ENCODE peak calls at places on chromosomes 12 and 14, in six cellular contexts. Q is transverse colon, O is NCI-H345, Y is B cell, Z is posterior cingulate gyrus, I is Calu3. W is an unnamed sample.

GRCh38 chr14:64704743-64705405 is 650 bp downstream of the PLEKHG3 start:
- DNase-seq in Q (peak), O (no peak), Y (peak), Z (peak), I (no peak), W (no peak)

GRCh38 chr12:29152223-29152868 is 3.3 kb downstream of the FAR2 start:
- DNase-seq in Q (no peak), O (no peak), Y (no peak), Z (no peak), I (no peak), W (no peak)

GRCh38 chr12:21933656-21934055 is 7.6 kb downstream of the ABCC9 start:
- DNase-seq in Q (no peak), O (no peak), Y (no peak), Z (no peak), I (no peak), W (no peak)

GRCh38 chr14:41986726-41987125 is 380.1 kb downstream of the LRFN5 start:
- DNase-seq in Q (no peak), O (no peak), Y (no peak), Z (no peak), I (no peak), W (no peak)

GRCh38 chr12:130945793-130946492 is 7.8 kb upstream of the ADGRD1 start:
- DNase-seq in Q (no peak), O (no peak), Y (no peak), Z (no peak), I (no peak), W (peak)

GRCh38 chr12:96053476-96054261 is 18.3 kb upstream of the LTA4H start:
- DNase-seq in Q (no peak), O (no peak), Y (no peak), Z (no peak), I (no peak), W (no peak)

GRCh38 chr14:71856199-71856919 is 75.9 kb upstream of the RGS6 start:
- DNase-seq in Q (no peak), O (no peak), Y (peak), Z (no peak), I (no peak), W (no peak)

GRCh38 chr12:84484796-84485195 is 427.8 kb downstream of the SLC6A15 start:
- DNase-seq in Q (no peak), O (no peak), Y (no peak), Z (no peak), I (no peak), W (no peak)

GRCh38 chr12:84891106-84891838 is 21.3 kb downstream of the SLC6A15 start:
- DNase-seq in Q (no peak), O (no peak), Y (no peak), Z (no peak), I (no peak), W (no peak)

GRCh38 chr14:61889914-61890351 is 127.7 kb downstream of the SNAPC1 start:
- DNase-seq in Q (no peak), O (no peak), Y (peak), Z (no peak), I (no peak), W (no peak)

GRCh38 chr14:23613242-23614070 is 22.7 kb upstream of the DHRS2 start:
- DNase-seq in Q (no peak), O (no peak), Y (no peak), Z (no peak), I (no peak), W (peak)

GRCh38 chr12:128976120-128976519 is 122.8 kb downstream of the GLT1D1 start:
- DNase-seq in Q (peak), O (peak), Y (no peak), Z (no peak), I (no peak), W (peak)

GRCh38 chr12:112900298-112901145 is 6.2 kb upstream of the OAS1 start:
- DNase-seq in Q (peak), O (peak), Y (peak), Z (no peak), I (peak), W (peak)

GRCh38 chr12:52249041-52249461 is 16.0 kb downstream of the KRT7 start:
- DNase-seq in Q (no peak), O (no peak), Y (no peak), Z (peak), I (peak), W (peak)

GRCh38 chr14:34426313-34427295 is 35.4 kb downstream of the SPTSSA start:
- DNase-seq in Q (peak), O (no peak), Y (no peak), Z (no peak), I (no peak), W (peak)

GRCh38 chr14:92473947-92474535 is 39.5 kb upstream of the RIN3 start:
- DNase-seq in Q (no peak), O (no peak), Y (no peak), Z (no peak), I (no peak), W (no peak)

GRCh38 chr12:97404549-97404948 is 58.1 kb upstream of the RMST start:
- DNase-seq in Q (no peak), O (peak), Y (no peak), Z (peak), I (peak), W (peak)

GRCh38 chr14:36625014-36625413 is 36.6 kb upstream of the PAX9 start:
- DNase-seq in Q (no peak), O (no peak), Y (no peak), Z (no peak), I (no peak), W (no peak)

GRCh38 chr12:14418526-14418925 is 53.0 kb downstream of the ATF7IP start:
- DNase-seq in Q (no peak), O (no peak), Y (no peak), Z (no peak), I (no peak), W (no peak)